ENCODE peak calls at places on chromosome 9, in four cellular contexts. J is K562, P is HepG2, Y is GM12878. V is an unnamed sample.

GRCh38 chr9:135565636-135566035 is 4.1 kb downstream of the PAEP start:
- DNase-seq in J (no peak), Y (no peak), P (no peak), V (no peak)

GRCh38 chr9:77005216-77005615 is 14.2 kb upstream of the FOXB2 start:
- DNase-seq in J (no peak), P (no peak), Y (no peak), V (no peak)

GRCh38 chr9:37994639-37995347 is 74.2 kb downstream of the SHB start:
- DNase-seq in Y (peak), J (no peak), P (no peak), V (no peak)

GRCh38 chr9:134600836-134601638 is 40.6 kb upstream of the COL5A1 start:
- DNase-seq in J (no peak), Y (no peak), P (no peak), V (no peak)

GRCh38 chr9:87156247-87156646 is 208.9 kb upstream of the GAS1 start:
- DNase-seq in P (no peak), J (no peak), Y (no peak), V (no peak)

GRCh38 chr9:82761911-82762310 is 301.0 kb downstream of the RASEF start:
- DNase-seq in Y (no peak), P (no peak), J (no peak), V (no peak)

GRCh38 chr9:81759680-81760215 is 70.4 kb upstream of the TLE1 start:
- DNase-seq in P (peak), Y (no peak), J (no peak), V (peak)

GRCh38 chr9:96494215-96494800 is 44.3 kb downstream of the HABP4 start:
- DNase-seq in Y (no peak), P (no peak), J (no peak), V (no peak)

GRCh38 chr9:114995681-114996221 is 65.4 kb upstream of the TNFSF8 start:
- DNase-seq in P (no peak), Y (no peak), J (no peak), V (no peak)

GRCh38 chr9:132162764-132163456 is 1.1 kb downstream of the NTNG2 start:
- DNase-seq in Y (no peak), P (no peak), J (no peak), V (no peak)
- TF ChIP-seq BHLHE40 in Y (no peak), P (no peak), J (no peak), V (no peak)

GRCh38 chr9:89986190-89986589 is 381.4 kb downstream of the GADD45G start:
- DNase-seq in P (no peak), Y (no peak), J (no peak), V (no peak)
- TF ChIP-seq MYC in P (no peak), Y (no peak), J (no peak), V (no peak)

DNA sequence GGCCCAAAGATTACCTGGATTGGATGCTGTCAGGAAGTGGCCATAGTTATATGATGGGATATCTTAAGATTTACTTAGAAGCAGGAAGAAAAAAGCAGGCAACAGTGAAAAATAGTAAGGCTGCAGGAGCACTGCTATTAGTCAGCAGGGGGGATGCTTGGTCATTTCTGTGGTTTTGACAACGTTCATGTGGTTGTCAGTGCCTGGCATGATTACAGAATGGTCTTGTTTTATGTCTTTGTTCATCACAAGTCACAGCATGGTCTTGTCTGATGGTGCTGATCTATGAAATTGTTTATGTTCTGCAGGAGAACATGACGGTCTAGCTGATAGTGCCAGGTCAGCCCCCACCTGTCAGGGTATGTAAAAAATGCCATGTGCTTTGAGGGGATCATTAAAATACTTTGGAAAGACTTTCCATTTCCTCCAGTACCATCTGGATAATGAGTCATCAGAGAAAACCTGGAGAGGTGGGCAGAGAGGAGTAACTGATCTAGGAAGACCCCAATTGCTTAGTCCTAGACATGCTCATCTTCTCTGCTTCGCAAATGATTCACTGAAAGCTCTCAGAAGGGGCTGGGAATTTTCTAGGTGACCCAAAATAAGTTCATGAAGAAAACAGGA is 48.5 kb downstream of the PLGRKT start:
- DNase-seq in J (no peak), Y (peak), P (no peak), V (no peak)
- TF ChIP-seq BHLHE40 in J (no peak), Y (no peak), P (no peak), V (no peak)

GRCh38 chr9:3830296-3830695 is 304.5 kb upstream of the RFX3 start:
- DNase-seq in P (no peak), J (no peak), Y (no peak), V (no peak)
- TF ChIP-seq MYC in P (no peak), J (no peak), Y (no peak), V (no peak)

GRCh38 chr9:68552700-68553099 is 12.0 kb upstream of the TMEM252 start:
- DNase-seq in Y (no peak), J (no peak), P (no peak), V (peak)
- TF ChIP-seq BHLHE40 in Y (no peak), J (no peak), P (no peak), V (no peak)

GRCh38 chr9:95201201-95201600 is 116.3 kb downstream of the FANCC start:
- DNase-seq in P (no peak), J (no peak), Y (no peak), V (no peak)

GRCh38 chr9:95193480-95193879 is 124.0 kb downstream of the FANCC start:
- DNase-seq in P (no peak), Y (no peak), J (no peak), V (no peak)

GRCh38 chr9:95202076-95202681 is 115.3 kb downstream of the FANCC start:
- DNase-seq in J (no peak), P (no peak), Y (no peak), V (no peak)

GRCh38 chr9:95193067-95193466 is 124.4 kb downstream of the FANCC start:
- DNase-seq in J (peak), Y (no peak), P (no peak), V (no peak)

GRCh38 chr9:95197692-95198271 is 119.7 kb downstream of the FANCC start:
- DNase-seq in P (no peak), Y (no peak), J (no peak), V (peak)
- TF ChIP-seq MYC in P (no peak), Y (no peak), J (no peak), V (no peak)

DNA sequence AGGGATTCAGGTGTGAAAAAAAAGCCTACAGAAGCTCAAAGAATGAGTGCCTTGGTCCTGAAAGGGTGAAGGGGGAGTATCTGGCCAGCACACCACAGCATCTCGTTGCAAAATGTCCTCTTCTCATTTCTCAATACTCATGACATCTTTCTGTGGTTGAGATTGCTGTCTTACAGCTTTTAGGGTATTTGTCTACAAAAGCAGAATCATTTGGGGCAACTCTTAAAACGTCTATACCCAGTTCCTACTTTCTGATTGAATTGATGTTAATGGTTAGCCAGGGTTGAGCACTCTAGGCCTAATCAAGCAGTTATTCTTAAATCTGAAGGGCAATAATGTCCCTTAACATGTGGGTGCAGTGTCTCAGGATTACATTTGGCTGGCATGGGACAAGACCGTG is 21.2 kb upstream of the PCSK5 start:
- DNase-seq in Y (no peak), P (no peak), J (no peak), V (no peak)
- TF ChIP-seq BHLHE40 in Y (no peak), P (no peak), J (no peak), V (no peak)

GRCh38 chr9:116506685-116507084 is 180.4 kb upstream of the TRIM32 start:
- DNase-seq in Y (no peak), J (no peak), P (no peak), V (no peak)
- TF ChIP-seq MYC in Y (no peak), J (no peak), P (no peak), V (no peak)

DNA sequence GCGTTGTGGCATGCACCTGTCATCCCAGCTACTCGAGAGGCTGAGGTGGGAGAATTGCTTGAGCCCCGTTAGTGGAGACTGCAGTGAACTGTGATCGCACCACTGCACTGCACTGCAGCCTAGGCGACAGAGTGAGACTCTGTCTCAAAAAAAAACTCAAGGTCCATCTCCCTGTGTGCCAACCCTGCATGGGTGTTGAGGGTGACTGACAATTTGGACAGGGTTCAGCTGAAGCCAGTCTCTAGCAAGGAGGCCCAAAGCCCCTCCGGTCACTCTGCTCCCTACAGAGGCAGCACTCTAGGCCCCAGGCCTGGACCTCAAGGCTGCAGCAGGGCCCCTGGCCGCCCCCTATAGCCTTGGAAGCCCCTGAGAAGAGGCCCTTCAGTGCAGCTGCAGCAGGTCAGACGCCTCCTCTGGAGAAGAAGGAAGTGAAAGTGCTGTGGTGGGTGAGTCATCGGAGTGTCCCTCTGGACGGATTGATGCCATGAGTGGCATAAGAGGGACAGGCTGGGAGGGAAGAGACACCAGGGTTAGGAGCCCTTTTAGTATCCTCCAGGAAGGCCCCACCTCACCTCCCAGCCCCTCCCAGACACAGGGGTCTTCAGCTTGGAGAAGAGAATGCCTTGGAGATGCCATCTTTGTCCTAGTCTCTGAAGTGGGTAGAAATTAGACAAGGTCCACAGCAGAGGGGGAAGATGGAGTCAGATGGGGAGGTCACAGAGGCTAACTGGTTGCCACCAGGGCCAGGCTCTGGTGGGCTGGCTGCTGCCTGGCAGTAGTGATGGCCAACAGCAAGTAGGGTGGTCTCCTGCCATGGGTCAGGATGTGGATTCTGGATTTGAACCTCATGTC is 39.1 kb upstream of the NEK6 start:
- DNase-seq in P (peak), J (no peak), Y (peak), V (peak)
- TF ChIP-seq BHLHE40 in P (no peak), J (no peak), Y (peak), V (no peak)